ENCODE peak calls at places on chromosomes 12 and 14, in seven cellular contexts. S is WTC11, I is fibroblast of villous mesenchyme, P is cardiac muscle cell, O is pancreas, B is bronchial epithelial cell, F is left ventricle myocardium inferior. R is an unnamed sample.

GRCh38 chr12:62865090-62865489 is 69.9 kb downstream of the PPM1H start:
- DNase-seq in S (no peak), I (no peak), P (no peak), O (no peak), B (no peak), F (no peak), R (no peak)

GRCh38 chr12:106114084-106115068 is 24.4 kb downstream of the NUAK1 start:
- DNase-seq in S (no peak), I (peak), P (no peak), O (no peak), B (peak), F (no peak), R (no peak)

GRCh38 chr12:1099158-1099557 is 108.1 kb downstream of the ERC1 start:
- DNase-seq in S (no peak), I (no peak), P (no peak), O (no peak), B (no peak), F (no peak), R (no peak)

GRCh38 chr12:107320031-107320928 is 226.9 kb upstream of the CRY1 start:
- DNase-seq in S (peak), I (peak), P (peak), O (peak), B (peak), F (peak), R (no peak)

GRCh38 chr14:106879241-106879640 is 1352.9 kb downstream of the TMEM121 start:
- DNase-seq in S (no peak), I (no peak), P (no peak), O (peak), B (peak), F (no peak), R (no peak)

GRCh38 chr12:31006416-31007152 is 67.1 kb upstream of the DDX11 start:
- DNase-seq in S (no peak), I (no peak), P (no peak), O (no peak), B (no peak), F (no peak), R (no peak)

GRCh38 chr12:124716208-124717141 is 147.2 kb downstream of the SCARB1 start:
- DNase-seq in S (no peak), I (no peak), P (no peak), O (no peak), B (peak), F (no peak), R (no peak)

GRCh38 chr12:3607821-3608220 is 116.8 kb downstream of the PRMT8 start:
- DNase-seq in S (no peak), I (no peak), P (no peak), O (no peak), B (no peak), F (no peak), R (no peak)

GRCh38 chr12:6958609-6959375 is 7.6 kb downstream of the PTPN6 start:
- DNase-seq in S (no peak), I (no peak), P (no peak), O (peak), B (no peak), F (peak), R (no peak)

GRCh38 chr12:22255097-22255496 is 79.4 kb downstream of the ST8SIA1 start:
- DNase-seq in S (peak), I (no peak), P (no peak), O (no peak), B (peak), F (no peak), R (no peak)

GRCh38 chr14:103724116-103724515 is 8.5 kb downstream of the ZFYVE21 start:
- DNase-seq in S (no peak), I (peak), P (peak), O (peak), B (no peak), F (peak), R (peak)

GRCh38 chr14:103538291-103539055 is 9.5 kb downstream of the TRMT61A start:
- DNase-seq in S (no peak), I (no peak), P (no peak), O (peak), B (no peak), F (no peak), R (no peak)

GRCh38 chr12:14974633-14975032 is 1.8 kb downstream of the PDE6H start:
- DNase-seq in S (no peak), I (no peak), P (no peak), O (no peak), B (no peak), F (no peak), R (no peak)

GRCh38 chr12:122830517-122831214 is 4.6 kb upstream of the HIP1R start:
- DNase-seq in S (no peak), I (peak), P (peak), O (no peak), B (peak), F (no peak), R (no peak)

GRCh38 chr14:37429618-37430017 is 165.4 kb downstream of the FOXA1 start:
- DNase-seq in S (no peak), I (no peak), P (no peak), O (no peak), B (no peak), F (no peak), R (no peak)

GRCh38 chr12:47886471-47887240 is 18.1 kb downstream of the VDR start:
- DNase-seq in S (no peak), I (peak), P (peak), O (no peak), B (no peak), F (no peak), R (no peak)

GRCh38 chr12:132159555-132160003 is 15.3 kb downstream of the NOC4L start:
- DNase-seq in S (no peak), I (no peak), P (no peak), O (peak), B (no peak), F (peak), R (no peak)

GRCh38 chr14:67317822-67318221 is 41.8 kb downstream of the ATP6V1D start:
- DNase-seq in S (no peak), I (no peak), P (no peak), O (no peak), B (no peak), F (no peak), R (no peak)

GRCh38 chr12:24664151-24664550 is 284.8 kb downstream of the BCAT1 start:
- DNase-seq in S (no peak), I (peak), P (peak), O (no peak), B (peak), F (no peak), R (no peak)
- TF ChIP-seq CTCF in S (no peak), I (no peak), P (no peak), O (no peak), B (no peak), F (no peak), R (no peak)

GRCh38 chr12:51434305-51434704 is 9.7 kb downstream of the SLC4A8 start:
- DNase-seq in S (no peak), I (no peak), P (no peak), O (no peak), B (no peak), F (no peak), R (no peak)
- TF ChIP-seq CTCF in S (no peak), I (no peak), P (no peak), O (no peak), B (no peak), F (no peak), R (no peak)

GRCh38 chr14:50333010-50333409 is 20.9 kb downstream of the DMAC2L start:
- DNase-seq in S (no peak), I (peak), P (peak), O (no peak), B (peak), F (peak), R (no peak)

GRCh38 chr14:50336428-50336827 is 24.3 kb downstream of the DMAC2L start:
- DNase-seq in S (no peak), I (no peak), P (no peak), O (no peak), B (no peak), F (no peak), R (no peak)

GRCh38 chr14:50335989-50336391 is 23.9 kb downstream of the DMAC2L start:
- DNase-seq in S (no peak), I (peak), P (peak), O (no peak), B (no peak), F (peak), R (no peak)

GRCh38 chr14:50334211-50334610 is 22.1 kb downstream of the DMAC2L start:
- DNase-seq in S (no peak), I (no peak), P (no peak), O (no peak), B (no peak), F (no peak), R (no peak)

GRCh38 chr14:50335389-50335788 is 23.3 kb downstream of the DMAC2L start:
- DNase-seq in S (peak), I (peak), P (peak), O (peak), B (no peak), F (peak), R (peak)
- TF ChIP-seq CTCF in S (no peak), I (no peak), P (no peak), O (no peak), B (no peak), F (no peak), R (peak)

DNA sequence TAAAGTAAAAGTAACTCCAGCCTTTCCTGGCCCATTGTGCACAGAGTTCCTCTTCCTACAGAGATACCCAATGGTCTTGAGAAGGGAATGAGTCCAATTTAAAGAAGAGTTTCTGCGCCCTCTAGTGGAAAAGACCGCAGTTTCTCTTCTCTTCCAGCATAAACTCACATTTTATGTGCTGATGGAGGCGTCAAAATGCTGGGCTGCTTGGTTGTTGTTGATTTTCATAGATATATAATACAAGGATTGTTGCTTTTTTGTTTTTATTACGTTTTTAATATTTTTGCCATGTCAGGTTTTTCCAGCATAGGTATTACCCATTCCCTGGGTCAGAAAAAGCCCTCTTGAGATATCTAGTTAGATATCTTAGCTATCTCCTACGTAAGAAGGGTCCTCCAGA is 356.9 kb upstream of the STXBP6 start:
- DNase-seq in S (peak), I (peak), P (peak), O (no peak), B (peak), F (no peak), R (no peak)
- TF ChIP-seq CTCF in S (peak), I (peak), P (peak), O (peak), B (peak), F (peak), R (peak)

DNA sequence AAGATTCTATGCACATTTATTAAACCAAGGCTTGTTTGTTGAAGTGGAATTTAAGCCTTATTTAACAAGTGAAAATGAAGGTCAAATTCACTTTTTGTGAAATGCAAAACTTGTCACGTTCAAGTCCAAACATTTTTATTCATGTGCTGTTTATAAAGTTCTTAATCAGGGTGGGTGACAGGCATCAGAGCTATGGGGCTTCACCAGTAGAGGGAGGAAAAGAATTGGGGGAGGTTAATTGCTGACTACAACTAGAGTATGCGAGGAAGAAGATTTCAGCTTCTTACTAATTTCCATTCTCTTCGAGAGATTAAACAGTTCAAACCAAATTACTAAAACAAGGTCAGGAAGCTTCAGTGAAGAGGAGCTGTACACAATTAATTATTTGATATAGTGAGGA is 9.7 kb downstream of the MOK start:
- DNase-seq in S (no peak), I (no peak), P (peak), O (no peak), B (peak), F (no peak), R (no peak)
- TF ChIP-seq CTCF in S (no peak), I (peak), P (peak), O (no peak), B (peak), F (peak), R (peak)

GRCh38 chr12:52441320-52441911 is 7.2 kb upstream of the KRT75 start:
- DNase-seq in S (no peak), I (no peak), P (peak), O (no peak), B (peak), F (no peak), R (no peak)
- TF ChIP-seq CTCF in S (no peak), I (no peak), P (no peak), O (no peak), B (no peak), F (no peak), R (no peak)

GRCh38 chr14:97655169-97655948 is 858.2 kb downstream of the VRK1 start:
- DNase-seq in S (no peak), I (no peak), P (no peak), O (no peak), B (peak), F (no peak), R (no peak)
- TF ChIP-seq CTCF in S (no peak), I (no peak), P (no peak), O (no peak), B (no peak), F (no peak), R (no peak)

GRCh38 chr12:39804479-39805241 is 185.1 kb upstream of the ABCD2 start:
- DNase-seq in S (no peak), I (no peak), P (no peak), O (no peak), B (no peak), F (no peak), R (no peak)

GRCh38 chr12:39803151-39803550 is 183.5 kb upstream of the ABCD2 start:
- DNase-seq in S (no peak), I (no peak), P (no peak), O (no peak), B (no peak), F (no peak), R (no peak)

GRCh38 chr12:39805651-39806050 is 186.0 kb upstream of the ABCD2 start:
- DNase-seq in S (no peak), I (no peak), P (no peak), O (no peak), B (no peak), F (no peak), R (no peak)

DNA sequence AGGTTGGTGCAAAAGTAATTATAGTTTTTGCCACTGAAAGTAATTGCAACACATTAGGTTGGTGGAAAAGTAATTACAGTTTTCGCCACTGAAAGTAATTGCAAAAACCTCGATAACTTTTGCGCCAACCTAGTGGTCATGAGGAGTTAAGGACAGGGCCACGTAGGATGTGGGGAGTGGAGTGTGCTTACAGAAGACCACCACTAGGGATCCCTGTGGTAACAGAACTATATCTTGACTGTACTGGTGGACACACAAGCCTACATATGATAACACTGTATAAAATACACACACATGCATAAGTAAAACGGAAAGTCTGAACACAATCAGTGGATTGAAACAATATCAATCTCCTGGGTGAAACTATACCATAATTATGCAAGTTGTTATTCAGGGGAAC is 187.4 kb upstream of the ABCD2 start:
- DNase-seq in S (peak), I (no peak), P (peak), O (no peak), B (peak), F (no peak), R (no peak)
- TF ChIP-seq CTCF in S (peak), I (peak), P (peak), O (no peak), B (peak), F (no peak), R (peak)

R was measured in retinal pigment epithelial cell.